ENCODE peak calls at places on chromosomes 16 and 17, in nine cellular contexts. E is stimulated activated CD4-positive, alpha-beta T cell treated with anti-CD3 and anti-CD28 coated beads, Interleukin-4, amount 100 ng/mL, for 48 hours; Q is NCI-H1417; P is CD8-positive, alpha-beta memory T cell; X is AG04450; S is sigmoid colon; L is T follicular helper cell; R is activated CD4-positive, alpha-beta T cell treated with anti-CD3 and anti-CD28 coated beads for 36 hours; F is neural progenitor cell. Z is an unnamed sample.

GRCh38 chr16:31305219-31305618 is 45.4 kb downstream of the ITGAM start:
- DNase-seq in E (no peak), P (no peak), R (no peak), X (no peak), L (no peak), F (no peak), S (no peak), Q (no peak), Z (no peak)

GRCh38 chr17:63946440-63947363 is 14.6 kb upstream of the CD79B start:
- DNase-seq in S (no peak), F (peak), E (peak), R (peak), P (peak), Q (peak), L (peak), X (no peak), Z (peak)

GRCh38 chr17:1228752-1229353 is 41.4 kb upstream of the BHLHA9 start:
- DNase-seq in X (no peak), P (no peak), F (peak), E (no peak), Q (no peak), S (no peak), L (no peak), R (no peak), Z (peak)

GRCh38 chr16:2470603-2471015 is 488 bp upstream of the NTN3 start:
- DNase-seq in X (no peak), F (no peak), E (no peak), R (peak), P (no peak), Q (peak), L (no peak), S (no peak), Z (no peak)

GRCh38 chr16:56848056-56848936 is 16.7 kb upstream of the SLC12A3 start:
- DNase-seq in S (no peak), F (no peak), L (no peak), P (no peak), X (no peak), R (peak), Q (no peak), E (no peak), Z (no peak)

GRCh38 chr16:11783319-11784047 is 13.6 kb downstream of the ZC3H7A start:
- DNase-seq in L (peak), P (peak), X (no peak), Q (no peak), R (peak), S (no peak), E (peak), F (no peak), Z (no peak)

GRCh38 chr17:59972778-59973177 is 8.2 kb upstream of the RNFT1 start:
- DNase-seq in P (no peak), E (no peak), F (no peak), Q (no peak), R (no peak), X (no peak), S (no peak), L (no peak), Z (no peak)

GRCh38 chr17:6471531-6472465 is 27.5 kb downstream of the PIMREG start:
- DNase-seq in L (no peak), F (peak), P (no peak), Q (no peak), S (no peak), E (no peak), X (peak), R (no peak), Z (no peak)

GRCh38 chr16:21302454-21302853 is 24.4 kb upstream of the CRYM start:
- DNase-seq in E (no peak), S (no peak), X (no peak), Q (no peak), R (no peak), L (no peak), P (no peak), F (peak), Z (no peak)

GRCh38 chr16:30830072-30830417 is 43.0 kb upstream of the ZNF629 start:
- DNase-seq in X (no peak), Q (no peak), L (no peak), R (no peak), P (no peak), S (no peak), E (no peak), F (no peak), Z (no peak)